ENCODE peak calls at places on chromosomes 5 and 9, in five cellular contexts. One of them, this sample, is unnamed.

GRCh38 chr5:3124410-3124809 is 372.9 kb upstream of the IRX2 start:
- DNase-seq in HFF-Myc: no peak
- DNase-seq in progenitor cell of endocrine pancreas: no peak
- DNase-seq in dorsolateral prefrontal cortex: no peak
- DNase-seq in fibroblast of pulmonary artery: no peak
- DNase-seq in this sample: no peak

GRCh38 chr5:78813906-78814518 is 165.4 kb upstream of the LHFPL2 start:
- DNase-seq in HFF-Myc: peak
- DNase-seq in progenitor cell of endocrine pancreas: no peak
- DNase-seq in dorsolateral prefrontal cortex: no peak
- DNase-seq in fibroblast of pulmonary artery: no peak
- DNase-seq in this sample: no peak

GRCh38 chr5:129474544-129474943 is 14.4 kb downstream of the ADAMTS19 start:
- DNase-seq in HFF-Myc: no peak
- DNase-seq in progenitor cell of endocrine pancreas: no peak
- DNase-seq in dorsolateral prefrontal cortex: no peak
- DNase-seq in fibroblast of pulmonary artery: peak
- DNase-seq in this sample: no peak

GRCh38 chr5:153719324-153719723 is 228.9 kb downstream of the GRIA1 start:
- DNase-seq in HFF-Myc: no peak
- DNase-seq in progenitor cell of endocrine pancreas: no peak
- DNase-seq in dorsolateral prefrontal cortex: no peak
- DNase-seq in fibroblast of pulmonary artery: no peak
- DNase-seq in this sample: no peak

GRCh38 chr9:83646500-83647239 is 23.7 kb downstream of the IDNK start:
- DNase-seq in HFF-Myc: no peak
- DNase-seq in progenitor cell of endocrine pancreas: no peak
- DNase-seq in dorsolateral prefrontal cortex: no peak
- DNase-seq in fibroblast of pulmonary artery: no peak
- DNase-seq in this sample: no peak

GRCh38 chr5:147743686-147744332 is 38.7 kb downstream of the JAKMIP2 start:
- DNase-seq in HFF-Myc: no peak
- DNase-seq in progenitor cell of endocrine pancreas: no peak
- DNase-seq in dorsolateral prefrontal cortex: no peak
- DNase-seq in fibroblast of pulmonary artery: no peak
- DNase-seq in this sample: no peak

GRCh38 chr5:141182248-141182647 is at the start of gene PCDHB16:
- DNase-seq in HFF-Myc: no peak
- DNase-seq in progenitor cell of endocrine pancreas: no peak
- DNase-seq in dorsolateral prefrontal cortex: no peak
- DNase-seq in fibroblast of pulmonary artery: peak
- DNase-seq in this sample: no peak

GRCh38 chr5:146880985-146881384 is 2.4 kb upstream of the PPP2R2B start:
- DNase-seq in HFF-Myc: no peak
- DNase-seq in progenitor cell of endocrine pancreas: no peak
- DNase-seq in dorsolateral prefrontal cortex: no peak
- DNase-seq in fibroblast of pulmonary artery: no peak
- DNase-seq in this sample: no peak

GRCh38 chr9:98678244-98678842 is 30.4 kb downstream of the GABBR2 start:
- DNase-seq in HFF-Myc: no peak
- DNase-seq in progenitor cell of endocrine pancreas: no peak
- DNase-seq in dorsolateral prefrontal cortex: no peak
- DNase-seq in fibroblast of pulmonary artery: peak
- DNase-seq in this sample: no peak

GRCh38 chr9:124771867-124772621 is 933 bp upstream of the NR6A1 start:
- DNase-seq in HFF-Myc: no peak
- DNase-seq in progenitor cell of endocrine pancreas: peak
- DNase-seq in dorsolateral prefrontal cortex: no peak
- DNase-seq in fibroblast of pulmonary artery: peak
- DNase-seq in this sample: no peak

GRCh38 chr9:78351816-78352215 is 54.9 kb downstream of the PSAT1 start:
- DNase-seq in HFF-Myc: no peak
- DNase-seq in progenitor cell of endocrine pancreas: no peak
- DNase-seq in dorsolateral prefrontal cortex: no peak
- DNase-seq in fibroblast of pulmonary artery: no peak
- DNase-seq in this sample: no peak

GRCh38 chr5:135108569-135108968 is 74.5 kb upstream of the PITX1 start:
- DNase-seq in HFF-Myc: no peak
- DNase-seq in progenitor cell of endocrine pancreas: no peak
- DNase-seq in dorsolateral prefrontal cortex: no peak
- DNase-seq in fibroblast of pulmonary artery: no peak
- DNase-seq in this sample: no peak

DNA sequence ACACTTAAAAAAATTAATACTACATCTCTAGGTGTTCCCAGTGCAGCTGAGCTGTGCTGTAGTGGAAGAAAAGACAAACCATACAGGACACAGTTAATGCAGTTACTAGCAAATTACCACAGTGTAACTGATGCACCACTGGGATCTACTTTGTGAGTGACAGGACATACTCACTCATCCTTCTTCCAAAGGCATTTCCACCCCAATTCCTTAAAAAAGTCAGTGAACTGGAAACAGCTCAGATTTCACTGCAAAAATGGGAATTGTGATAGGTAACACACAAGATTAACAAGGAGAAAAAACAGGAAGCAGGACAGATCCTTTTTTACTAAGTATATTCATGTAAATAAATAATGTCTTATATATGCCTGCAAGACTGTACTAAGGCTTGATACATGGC is 109.6 kb downstream of the DMAC1 start:
- DNase-seq in HFF-Myc: no peak
- DNase-seq in progenitor cell of endocrine pancreas: no peak
- DNase-seq in dorsolateral prefrontal cortex: no peak
- DNase-seq in fibroblast of pulmonary artery: no peak
- DNase-seq in this sample: no peak
- TF ChIP-seq CTCF in HFF-Myc: no peak
- TF ChIP-seq CTCF in progenitor cell of endocrine pancreas: no peak
- TF ChIP-seq CTCF in dorsolateral prefrontal cortex: no peak
- TF ChIP-seq CTCF in fibroblast of pulmonary artery: no peak
- TF ChIP-seq CTCF in this sample: no peak

GRCh38 chr5:151040211-151040747 is 19.9 kb downstream of the GPX3 start:
- DNase-seq in HFF-Myc: no peak
- DNase-seq in progenitor cell of endocrine pancreas: no peak
- DNase-seq in dorsolateral prefrontal cortex: no peak
- DNase-seq in fibroblast of pulmonary artery: peak
- DNase-seq in this sample: no peak
- TF ChIP-seq CTCF in HFF-Myc: no peak
- TF ChIP-seq CTCF in progenitor cell of endocrine pancreas: no peak
- TF ChIP-seq CTCF in dorsolateral prefrontal cortex: no peak
- TF ChIP-seq CTCF in fibroblast of pulmonary artery: no peak
- TF ChIP-seq CTCF in this sample: no peak

GRCh38 chr5:181119105-181119504 is 11.9 kb downstream of the OR2V1 start:
- DNase-seq in HFF-Myc: no peak
- DNase-seq in progenitor cell of endocrine pancreas: no peak
- DNase-seq in dorsolateral prefrontal cortex: no peak
- DNase-seq in fibroblast of pulmonary artery: no peak
- DNase-seq in this sample: no peak

GRCh38 chr5:181120761-181121160 is 10.2 kb downstream of the OR2V1 start:
- DNase-seq in HFF-Myc: no peak
- DNase-seq in progenitor cell of endocrine pancreas: no peak
- DNase-seq in dorsolateral prefrontal cortex: no peak
- DNase-seq in fibroblast of pulmonary artery: no peak
- DNase-seq in this sample: no peak

GRCh38 chr5:181120311-181120710 is 10.7 kb downstream of the OR2V1 start:
- DNase-seq in HFF-Myc: no peak
- DNase-seq in progenitor cell of endocrine pancreas: no peak
- DNase-seq in dorsolateral prefrontal cortex: no peak
- DNase-seq in fibroblast of pulmonary artery: no peak
- DNase-seq in this sample: no peak

GRCh38 chr5:181124526-181124925 is 6.4 kb downstream of the OR2V1 start:
- DNase-seq in HFF-Myc: no peak
- DNase-seq in progenitor cell of endocrine pancreas: no peak
- DNase-seq in dorsolateral prefrontal cortex: no peak
- DNase-seq in fibroblast of pulmonary artery: no peak
- DNase-seq in this sample: no peak

DNA sequence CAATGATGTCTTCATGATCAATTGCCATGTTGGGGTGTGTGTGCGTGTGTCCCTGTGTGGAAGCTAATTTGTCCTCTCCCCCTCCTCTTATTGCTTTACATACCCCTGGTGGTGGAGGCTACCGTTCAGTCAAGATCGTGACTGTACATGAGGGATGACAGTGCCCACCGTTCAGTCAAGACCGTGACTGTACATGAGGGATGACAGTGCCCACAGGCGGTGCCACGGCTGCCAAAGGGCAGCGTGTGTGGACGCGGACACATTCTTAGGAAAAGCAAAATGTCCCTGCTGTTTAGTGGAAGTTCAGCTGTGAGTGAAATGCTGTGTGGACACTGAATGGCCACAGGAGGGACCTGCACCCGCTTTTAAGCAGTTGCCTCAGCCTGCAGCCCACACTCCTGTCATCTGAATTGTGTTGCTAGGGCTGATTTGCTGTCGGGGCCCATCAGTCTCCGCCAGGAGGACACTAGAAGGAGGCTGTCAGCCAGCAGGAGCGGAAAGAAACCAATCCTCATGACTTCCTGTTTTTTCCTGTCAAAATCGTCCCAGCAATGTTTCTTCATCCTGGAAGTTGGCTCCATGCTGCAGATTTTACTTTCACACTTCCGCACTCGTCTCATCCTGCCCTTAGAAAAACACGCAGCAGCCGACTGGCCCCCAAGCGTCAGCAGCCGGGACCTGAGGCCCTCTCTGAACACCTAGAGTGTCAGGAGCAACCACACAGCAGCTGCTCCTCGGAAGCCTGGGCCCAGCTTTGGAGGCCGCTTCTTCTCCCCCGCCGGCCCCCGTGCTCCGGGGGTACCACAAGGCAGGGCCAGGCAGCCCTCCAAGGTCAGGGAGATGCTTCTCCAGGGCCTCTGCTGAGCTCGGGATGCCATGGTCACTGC is 9.1 kb downstream of the OR2V1 start:
- DNase-seq in HFF-Myc: no peak
- DNase-seq in progenitor cell of endocrine pancreas: no peak
- DNase-seq in dorsolateral prefrontal cortex: no peak
- DNase-seq in fibroblast of pulmonary artery: no peak
- DNase-seq in this sample: no peak
- TF ChIP-seq CTCF in HFF-Myc: no peak
- TF ChIP-seq CTCF in progenitor cell of endocrine pancreas: no peak
- TF ChIP-seq CTCF in dorsolateral prefrontal cortex: no peak
- TF ChIP-seq CTCF in fibroblast of pulmonary artery: no peak
- TF ChIP-seq CTCF in this sample: no peak

DNA sequence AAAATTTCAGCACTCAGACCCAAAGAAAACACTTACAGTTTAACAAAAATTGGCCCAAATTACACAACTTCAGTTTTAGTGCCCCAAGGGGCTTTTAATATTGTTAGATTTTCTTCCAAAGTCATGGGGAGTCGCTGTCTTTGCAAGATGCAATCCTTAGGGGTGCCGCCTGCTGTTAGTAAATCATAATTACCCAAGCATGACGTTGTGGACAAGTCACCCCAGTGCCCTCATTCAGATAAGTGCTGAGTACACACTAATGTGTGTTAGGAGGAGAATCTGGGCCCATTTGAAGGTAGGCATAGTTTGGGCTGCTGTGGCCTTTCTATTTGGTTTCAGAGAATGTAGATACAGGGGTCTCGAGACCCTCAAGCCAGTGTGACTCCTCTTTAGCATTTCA is 138.1 kb downstream of the SV2C start:
- DNase-seq in HFF-Myc: no peak
- DNase-seq in progenitor cell of endocrine pancreas: no peak
- DNase-seq in dorsolateral prefrontal cortex: no peak
- DNase-seq in fibroblast of pulmonary artery: no peak
- DNase-seq in this sample: no peak
- TF ChIP-seq CTCF in HFF-Myc: no peak
- TF ChIP-seq CTCF in progenitor cell of endocrine pancreas: no peak
- TF ChIP-seq CTCF in dorsolateral prefrontal cortex: no peak
- TF ChIP-seq CTCF in fibroblast of pulmonary artery: no peak
- TF ChIP-seq CTCF in this sample: no peak

This sample was measured in AG09319.